ENCODE peak calls at places on chromosome 17, in seven cellular contexts. M is heart right ventricle; N is stimulated activated CD4-positive, alpha-beta T cell treated with anti-CD3 and anti-CD28 coated beads, Interleukin-1b, Interleukin-23, amount 100 ng/mL, for 24 hours; G is tibial nerve; Q is NCI-H748 treated with DMSO at 0.1 percent for 48 hours; L is activated naive CD4-positive, alpha-beta T cell; W is fibroblast of lung. A is an unnamed sample.

GRCh38 chr17:57570740-57571344 is 174.3 kb downstream of the CCDC182 start:
- DNase-seq in G (no peak), W (no peak), Q (no peak), M (no peak), N (no peak), L (no peak), A (no peak)

GRCh38 chr17:57649731-57650484 is 95.2 kb downstream of the CCDC182 start:
- DNase-seq in M (no peak), G (no peak), N (no peak), Q (no peak), W (peak), L (no peak), A (no peak)

GRCh38 chr17:63478814-63479494 is 2.1 kb downstream of the ACE start:
- DNase-seq in N (peak), Q (peak), W (peak), M (peak), G (peak), L (peak), A (peak)

GRCh38 chr17:13333661-13334060 is 268.1 kb downstream of the HS3ST3A1 start:
- DNase-seq in G (no peak), Q (no peak), L (no peak), N (no peak), M (no peak), W (no peak), A (no peak)

GRCh38 chr17:79990704-79991103 is 45.0 kb downstream of the TBC1D16 start:
- DNase-seq in M (no peak), N (no peak), W (no peak), Q (no peak), L (no peak), G (no peak), A (no peak)

GRCh38 chr17:70070297-70071027 is 4.6 kb upstream of the KCNJ16 start:
- DNase-seq in G (no peak), M (no peak), N (no peak), W (peak), Q (no peak), L (no peak), A (no peak)

GRCh38 chr17:73723317-73723716 is 79.1 kb upstream of the SDK2 start:
- DNase-seq in M (no peak), L (no peak), N (no peak), W (no peak), Q (no peak), G (no peak), A (no peak)

GRCh38 chr17:44061446-44061845 is 5.0 kb downstream of the LSM12 start:
- DNase-seq in L (no peak), W (no peak), M (no peak), Q (no peak), N (no peak), G (no peak), A (no peak)

GRCh38 chr17:48995871-48996695 is 1.1 kb upstream of the IGF2BP1 start:
- DNase-seq in Q (peak), G (no peak), N (no peak), M (no peak), W (no peak), L (no peak), A (no peak)

GRCh38 chr17:74730491-74731346 is 6.3 kb upstream of the RAB37 start:
- DNase-seq in N (no peak), Q (no peak), W (no peak), M (no peak), L (no peak), G (no peak), A (no peak)

GRCh38 chr17:46056800-46057304 is 57.8 kb downstream of the STH start:
- DNase-seq in G (no peak), N (no peak), L (no peak), M (no peak), Q (no peak), W (peak), A (no peak)

GRCh38 chr17:16325964-16326363 is 27.3 kb downstream of the CENPV start:
- DNase-seq in Q (no peak), W (no peak), L (no peak), M (no peak), G (no peak), N (no peak), A (no peak)

GRCh38 chr17:34300652-34301390 is 15.3 kb downstream of the CCL11 start:
- DNase-seq in N (no peak), G (no peak), Q (no peak), W (no peak), L (no peak), M (no peak), A (no peak)